ENCODE peak calls at places on chromosomes 16 and 17, in five cellular contexts. D is dorsolateral prefrontal cortex; V is left cardiac atrium; P is H9; Z is activated CD8-positive, alpha-beta memory T cell treated with anti-CD3 and anti-CD28 coated beads for 4 hours. S is an unnamed sample.
A peak's percentile ranks its signal among the peaks of the same experiment; 100 is the strongest.

GRCh38 chr17:33385133-33385532 is 92.0 kb upstream of the ASIC2 start:
- DNase-seq in D (no peak), V (no peak), P (no peak), Z (no peak), S (no peak)

GRCh38 chr17:50660042-50660886 is 25.6 kb downstream of the ABCC3 start:
- DNase-seq in D (no peak), V (peak; percentile 65), P (no peak), Z (no peak), S (no peak)

GRCh38 chr16:11107781-11108465 is 148.1 kb downstream of the SOCS1 start:
- DNase-seq in D (no peak), V (no peak), P (no peak), Z (no peak), S (no peak)

GRCh38 chr16:49969356-49970030 is 55.5 kb upstream of the CNEP1R1 start:
- DNase-seq in D (no peak), V (peak; percentile 29), P (no peak), Z (no peak), S (no peak)

GRCh38 chr17:73841431-73842060 is 197.3 kb upstream of the SDK2 start:
- DNase-seq in D (no peak), V (no peak), P (peak; percentile 76), Z (no peak), S (no peak)

GRCh38 chr17:61833536-61834203 is 29.7 kb downstream of the BRIP1 start:
- DNase-seq in D (no peak), V (no peak), P (no peak), Z (no peak), S (no peak)

GRCh38 chr16:85252461-85252860 is 140.2 kb upstream of the CIBAR2 start:
- DNase-seq in D (no peak), V (no peak), P (no peak), Z (no peak), S (no peak)

GRCh38 chr16:66036162-66036561 is 330.3 kb upstream of the CDH5 start:
- DNase-seq in D (no peak), V (peak; percentile 30), P (no peak), Z (no peak), S (no peak)